ENCODE peak calls at places on chromosomes 7 and 10, in four cellular contexts. One of them, this sample, is unnamed.

GRCh38 chr10:61975107-61975932 is 73.8 kb downstream of the ARID5B start:
- DNase-seq in left ventricle myocardium superior: no peak
- DNase-seq in GM12878: no peak
- DNase-seq in activated CD8-positive, alpha-beta memory T cell treated with anti-CD3 and anti-CD28 coated beads for 24 hours: no peak
- DNase-seq in this sample: no peak

GRCh38 chr10:16732376-16732775 is 84.8 kb downstream of the RSU1 start:
- DNase-seq in left ventricle myocardium superior: no peak
- DNase-seq in GM12878: no peak
- DNase-seq in activated CD8-positive, alpha-beta memory T cell treated with anti-CD3 and anti-CD28 coated beads for 24 hours: no peak
- DNase-seq in this sample: no peak

GRCh38 chr7:117127585-117128168 is 174.4 kb downstream of the ST7 start:
- DNase-seq in left ventricle myocardium superior: no peak
- DNase-seq in GM12878: peak
- DNase-seq in activated CD8-positive, alpha-beta memory T cell treated with anti-CD3 and anti-CD28 coated beads for 24 hours: peak
- DNase-seq in this sample: no peak

GRCh38 chr10:1102392-1102791 is 46.2 kb downstream of the WDR37 start:
- DNase-seq in left ventricle myocardium superior: no peak
- DNase-seq in GM12878: no peak
- DNase-seq in activated CD8-positive, alpha-beta memory T cell treated with anti-CD3 and anti-CD28 coated beads for 24 hours: no peak
- DNase-seq in this sample: no peak

GRCh38 chr7:124033093-124033806 is 383 bp upstream of the TMEM229A start:
- DNase-seq in left ventricle myocardium superior: peak
- DNase-seq in GM12878: no peak
- DNase-seq in activated CD8-positive, alpha-beta memory T cell treated with anti-CD3 and anti-CD28 coated beads for 24 hours: no peak
- DNase-seq in this sample: peak

GRCh38 chr7:6167587-6168154 is 104.8 kb downstream of the CYTH3 start:
- DNase-seq in left ventricle myocardium superior: no peak
- DNase-seq in GM12878: no peak
- DNase-seq in activated CD8-positive, alpha-beta memory T cell treated with anti-CD3 and anti-CD28 coated beads for 24 hours: no peak
- DNase-seq in this sample: no peak

GRCh38 chr7:149330914-149331567 is 69.0 kb downstream of the ZNF783 start:
- DNase-seq in left ventricle myocardium superior: no peak
- DNase-seq in GM12878: no peak
- DNase-seq in activated CD8-positive, alpha-beta memory T cell treated with anti-CD3 and anti-CD28 coated beads for 24 hours: no peak
- DNase-seq in this sample: no peak

GRCh38 chr10:4086041-4086886 is 301.3 kb upstream of the KLF6 start:
- DNase-seq in left ventricle myocardium superior: no peak
- DNase-seq in GM12878: no peak
- DNase-seq in activated CD8-positive, alpha-beta memory T cell treated with anti-CD3 and anti-CD28 coated beads for 24 hours: no peak
- DNase-seq in this sample: no peak

GRCh38 chr10:65620404-65621048 is 1305.3 kb upstream of the LRRTM3 start:
- DNase-seq in left ventricle myocardium superior: no peak
- DNase-seq in GM12878: no peak
- DNase-seq in activated CD8-positive, alpha-beta memory T cell treated with anti-CD3 and anti-CD28 coated beads for 24 hours: no peak
- DNase-seq in this sample: no peak

GRCh38 chr10:76882245-76882644 is 755.4 kb downstream of the KCNMA1 start:
- DNase-seq in left ventricle myocardium superior: peak
- DNase-seq in GM12878: peak
- DNase-seq in activated CD8-positive, alpha-beta memory T cell treated with anti-CD3 and anti-CD28 coated beads for 24 hours: no peak
- DNase-seq in this sample: peak

GRCh38 chr10:44834131-44834530 is 77.0 kb upstream of the TMEM72 start:
- DNase-seq in left ventricle myocardium superior: no peak
- DNase-seq in GM12878: no peak
- DNase-seq in activated CD8-positive, alpha-beta memory T cell treated with anti-CD3 and anti-CD28 coated beads for 24 hours: no peak
- DNase-seq in this sample: no peak

GRCh38 chr7:6579446-6579845 is 2.2 kb downstream of the ZDHHC4 start:
- DNase-seq in left ventricle myocardium superior: no peak
- DNase-seq in GM12878: no peak
- DNase-seq in activated CD8-positive, alpha-beta memory T cell treated with anti-CD3 and anti-CD28 coated beads for 24 hours: no peak
- DNase-seq in this sample: no peak

GRCh38 chr10:79181227-79181626 is 112.5 kb downstream of the ZMIZ1 start:
- DNase-seq in left ventricle myocardium superior: peak
- DNase-seq in GM12878: no peak
- DNase-seq in activated CD8-positive, alpha-beta memory T cell treated with anti-CD3 and anti-CD28 coated beads for 24 hours: no peak
- DNase-seq in this sample: no peak

GRCh38 chr10:71277914-71278665 is 41.0 kb upstream of the SLC29A3 start:
- DNase-seq in left ventricle myocardium superior: no peak
- DNase-seq in GM12878: no peak
- DNase-seq in activated CD8-positive, alpha-beta memory T cell treated with anti-CD3 and anti-CD28 coated beads for 24 hours: no peak
- DNase-seq in this sample: no peak

GRCh38 chr10:14758994-14759664 is 15.6 kb downstream of the FAM107B start:
- DNase-seq in left ventricle myocardium superior: no peak
- DNase-seq in GM12878: no peak
- DNase-seq in activated CD8-positive, alpha-beta memory T cell treated with anti-CD3 and anti-CD28 coated beads for 24 hours: no peak
- DNase-seq in this sample: no peak

GRCh38 chr10:44935201-44935960 is 24.2 kb upstream of the RASSF4 start:
- DNase-seq in left ventricle myocardium superior: peak
- DNase-seq in GM12878: no peak
- DNase-seq in activated CD8-positive, alpha-beta memory T cell treated with anti-CD3 and anti-CD28 coated beads for 24 hours: peak
- DNase-seq in this sample: no peak

GRCh38 chr10:11685787-11686218 is 56.4 kb upstream of the ECHDC3 start:
- DNase-seq in left ventricle myocardium superior: peak
- DNase-seq in GM12878: peak
- DNase-seq in activated CD8-positive, alpha-beta memory T cell treated with anti-CD3 and anti-CD28 coated beads for 24 hours: no peak
- DNase-seq in this sample: peak

GRCh38 chr7:16753102-16753931 is at the start of gene TSPAN13:
- DNase-seq in left ventricle myocardium superior: peak
- DNase-seq in GM12878: no peak
- DNase-seq in activated CD8-positive, alpha-beta memory T cell treated with anti-CD3 and anti-CD28 coated beads for 24 hours: peak
- DNase-seq in this sample: peak

GRCh38 chr10:32962541-32962940 is 4.5 kb upstream of the ITGB1 start:
- DNase-seq in left ventricle myocardium superior: no peak
- DNase-seq in GM12878: no peak
- DNase-seq in activated CD8-positive, alpha-beta memory T cell treated with anti-CD3 and anti-CD28 coated beads for 24 hours: no peak
- DNase-seq in this sample: no peak

GRCh38 chr7:96426027-96426426 is 104.1 kb upstream of the SLC25A13 start:
- DNase-seq in left ventricle myocardium superior: no peak
- DNase-seq in GM12878: no peak
- DNase-seq in activated CD8-positive, alpha-beta memory T cell treated with anti-CD3 and anti-CD28 coated beads for 24 hours: no peak
- DNase-seq in this sample: no peak

GRCh38 chr7:98086231-98086855 is 20.3 kb upstream of the LMTK2 start:
- DNase-seq in left ventricle myocardium superior: no peak
- DNase-seq in GM12878: no peak
- DNase-seq in activated CD8-positive, alpha-beta memory T cell treated with anti-CD3 and anti-CD28 coated beads for 24 hours: peak
- DNase-seq in this sample: no peak

GRCh38 chr10:132186488-132187413 is at the start of gene DPYSL4:
- DNase-seq in left ventricle myocardium superior: peak
- DNase-seq in GM12878: no peak
- DNase-seq in activated CD8-positive, alpha-beta memory T cell treated with anti-CD3 and anti-CD28 coated beads for 24 hours: peak
- DNase-seq in this sample: no peak

GRCh38 chr7:77866370-77866769 is 67.8 kb downstream of the PHTF2 start:
- DNase-seq in left ventricle myocardium superior: no peak
- DNase-seq in GM12878: no peak
- DNase-seq in activated CD8-positive, alpha-beta memory T cell treated with anti-CD3 and anti-CD28 coated beads for 24 hours: no peak
- DNase-seq in this sample: no peak

GRCh38 chr7:24401628-24402593 is 117.9 kb downstream of the NPY start:
- DNase-seq in left ventricle myocardium superior: no peak
- DNase-seq in GM12878: no peak
- DNase-seq in activated CD8-positive, alpha-beta memory T cell treated with anti-CD3 and anti-CD28 coated beads for 24 hours: no peak
- DNase-seq in this sample: no peak

GRCh38 chr7:34138483-34138882 is 233.1 kb downstream of the BMPER start:
- DNase-seq in left ventricle myocardium superior: no peak
- DNase-seq in GM12878: no peak
- DNase-seq in activated CD8-positive, alpha-beta memory T cell treated with anti-CD3 and anti-CD28 coated beads for 24 hours: no peak
- DNase-seq in this sample: no peak

GRCh38 chr10:104033401-104033930 is 52.2 kb downstream of the COL17A1 start:
- DNase-seq in left ventricle myocardium superior: no peak
- DNase-seq in GM12878: no peak
- DNase-seq in activated CD8-positive, alpha-beta memory T cell treated with anti-CD3 and anti-CD28 coated beads for 24 hours: no peak
- DNase-seq in this sample: no peak

GRCh38 chr10:10270071-10270470 is 747.6 kb upstream of the CELF2 start:
- DNase-seq in left ventricle myocardium superior: no peak
- DNase-seq in GM12878: no peak
- DNase-seq in activated CD8-positive, alpha-beta memory T cell treated with anti-CD3 and anti-CD28 coated beads for 24 hours: no peak
- DNase-seq in this sample: no peak

GRCh38 chr7:106568680-106569499 is 92.1 kb downstream of the CCDC71L start:
- DNase-seq in left ventricle myocardium superior: no peak
- DNase-seq in GM12878: no peak
- DNase-seq in activated CD8-positive, alpha-beta memory T cell treated with anti-CD3 and anti-CD28 coated beads for 24 hours: no peak
- DNase-seq in this sample: no peak

GRCh38 chr10:20970044-20970443 is 72.9 kb upstream of the NEBL start:
- DNase-seq in left ventricle myocardium superior: no peak
- DNase-seq in GM12878: no peak
- DNase-seq in activated CD8-positive, alpha-beta memory T cell treated with anti-CD3 and anti-CD28 coated beads for 24 hours: no peak
- DNase-seq in this sample: no peak

GRCh38 chr7:24812313-24812945 is 55.2 kb upstream of the GSDME start:
- DNase-seq in left ventricle myocardium superior: peak
- DNase-seq in GM12878: no peak
- DNase-seq in activated CD8-positive, alpha-beta memory T cell treated with anti-CD3 and anti-CD28 coated beads for 24 hours: peak
- DNase-seq in this sample: peak

GRCh38 chr7:43495572-43495971 is 87.3 kb upstream of the STK17A start:
- DNase-seq in left ventricle myocardium superior: no peak
- DNase-seq in GM12878: no peak
- DNase-seq in activated CD8-positive, alpha-beta memory T cell treated with anti-CD3 and anti-CD28 coated beads for 24 hours: no peak
- DNase-seq in this sample: no peak